ENCODE peak calls at places on chromosomes 4 and X, in four cellular contexts. One of them, this sample, is unnamed.

GRCh38 chrX:139200346-139200745 is 330.2 kb upstream of the F9 start:
- DNase-seq in GDM1: no peak
- DNase-seq in stomach: no peak
- DNase-seq in posterior vena cava: no peak
- DNase-seq in this sample: no peak

GRCh38 chr4:95289028-95289634 is 259.6 kb downstream of the UNC5C start:
- DNase-seq in stomach: no peak
- DNase-seq in GDM1: no peak
- DNase-seq in posterior vena cava: no peak
- DNase-seq in this sample: peak

GRCh38 chr4:91113130-91113706 is 986.0 kb downstream of the CCSER1 start:
- DNase-seq in stomach: no peak
- DNase-seq in posterior vena cava: no peak
- DNase-seq in GDM1: no peak
- DNase-seq in this sample: peak

GRCh38 chr4:118034061-118034785 is at the start of gene NDST3:
- DNase-seq in posterior vena cava: no peak
- DNase-seq in GDM1: peak
- DNase-seq in stomach: peak
- DNase-seq in this sample: peak

GRCh38 chr4:4541040-4541631 is 712 bp downstream of the STX18 start:
- DNase-seq in posterior vena cava: no peak
- DNase-seq in stomach: peak
- DNase-seq in GDM1: no peak
- DNase-seq in this sample: peak

GRCh38 chrX:100895365-100896075 is 21.4 kb upstream of the NOX1 start:
- DNase-seq in stomach: peak
- DNase-seq in posterior vena cava: no peak
- DNase-seq in GDM1: peak
- DNase-seq in this sample: peak

GRCh38 chrX:456925-457768 is 70.4 kb upstream of the PPP2R3B start:
- DNase-seq in GDM1: no peak
- DNase-seq in posterior vena cava: no peak
- DNase-seq in stomach: no peak
- DNase-seq in this sample: no peak

GRCh38 chrX:53073115-53073581 is 9.0 kb upstream of the TSPYL2 start:
- DNase-seq in stomach: no peak
- DNase-seq in GDM1: no peak
- DNase-seq in posterior vena cava: no peak
- DNase-seq in this sample: no peak

GRCh38 chr4:42655921-42656735 is 777 bp downstream of the ATP8A1 start:
- DNase-seq in posterior vena cava: peak
- DNase-seq in GDM1: peak
- DNase-seq in stomach: peak
- DNase-seq in this sample: no peak

GRCh38 chrX:63657821-63658220 is 127.2 kb downstream of the ARHGEF9 start:
- DNase-seq in GDM1: peak
- DNase-seq in posterior vena cava: peak
- DNase-seq in stomach: no peak
- DNase-seq in this sample: peak

GRCh38 chr4:18366762-18367358 is 345.3 kb upstream of the LCORL start:
- DNase-seq in posterior vena cava: no peak
- DNase-seq in GDM1: peak
- DNase-seq in stomach: no peak
- DNase-seq in this sample: peak

GRCh38 chrX:37753384-37753783 is 26.5 kb upstream of the CYBB start:
- DNase-seq in posterior vena cava: no peak
- DNase-seq in GDM1: no peak
- DNase-seq in stomach: no peak
- DNase-seq in this sample: no peak

GRCh38 chrX:7941390-7942042 is 14.3 kb upstream of the PNPLA4 start:
- DNase-seq in posterior vena cava: no peak
- DNase-seq in GDM1: no peak
- DNase-seq in stomach: no peak
- DNase-seq in this sample: peak

GRCh38 chrX:11478971-11479370 is 185.8 kb downstream of the AMELX start:
- DNase-seq in GDM1: no peak
- DNase-seq in stomach: no peak
- DNase-seq in posterior vena cava: no peak
- DNase-seq in this sample: peak

GRCh38 chrX:110003167-110004156 is 548 bp downstream of the TMEM164 start:
- DNase-seq in posterior vena cava: no peak
- DNase-seq in stomach: peak
- DNase-seq in GDM1: no peak
- DNase-seq in this sample: no peak

GRCh38 chrX:39704590-39704989 is 393.2 kb downstream of the BCOR start:
- DNase-seq in posterior vena cava: no peak
- DNase-seq in stomach: no peak
- DNase-seq in GDM1: no peak
- DNase-seq in this sample: no peak

GRCh38 chr4:100938698-100939097 is 408.6 kb downstream of the PPP3CA start:
- DNase-seq in stomach: no peak
- DNase-seq in posterior vena cava: no peak
- DNase-seq in GDM1: no peak
- DNase-seq in this sample: no peak

GRCh38 chrX:137926090-137926489 is 360.2 kb downstream of the ZIC3 start:
- DNase-seq in GDM1: no peak
- DNase-seq in stomach: no peak
- DNase-seq in posterior vena cava: no peak
- DNase-seq in this sample: no peak

GRCh38 chrX:152138388-152138784 is at the start of gene MAGEA10:
- DNase-seq in stomach: no peak
- DNase-seq in posterior vena cava: peak
- DNase-seq in GDM1: no peak
- DNase-seq in this sample: no peak

GRCh38 chrX:10749113-10749512 is 128.7 kb upstream of the MID1 start:
- DNase-seq in GDM1: no peak
- DNase-seq in posterior vena cava: no peak
- DNase-seq in stomach: no peak
- DNase-seq in this sample: peak

GRCh38 chrX:153879741-153880439 is 6.1 kb downstream of the L1CAM start:
- DNase-seq in GDM1: no peak
- DNase-seq in stomach: no peak
- DNase-seq in posterior vena cava: no peak
- DNase-seq in this sample: no peak

GRCh38 chrX:154986826-154987575 is 35.5 kb downstream of the F8 start:
- DNase-seq in GDM1: no peak
- DNase-seq in stomach: no peak
- DNase-seq in posterior vena cava: no peak
- DNase-seq in this sample: no peak

GRCh38 chr4:16794816-16795445 is 103.5 kb downstream of the LDB2 start:
- DNase-seq in stomach: peak
- DNase-seq in GDM1: no peak
- DNase-seq in posterior vena cava: no peak
- DNase-seq in this sample: peak

GRCh38 chr4:83010111-83010521 is 507 bp downstream of the LIN54 start:
- DNase-seq in posterior vena cava: no peak
- DNase-seq in stomach: no peak
- DNase-seq in GDM1: peak
- DNase-seq in this sample: peak

GRCh38 chr4:2049381-2049780 is 9.7 kb upstream of the NAT8L start:
- DNase-seq in posterior vena cava: peak
- DNase-seq in GDM1: no peak
- DNase-seq in stomach: no peak
- DNase-seq in this sample: no peak

GRCh38 chrX:110346681-110347080 is 12.0 kb upstream of the RTL9 start:
- DNase-seq in GDM1: no peak
- DNase-seq in stomach: peak
- DNase-seq in posterior vena cava: no peak
- DNase-seq in this sample: no peak

GRCh38 chr4:3768842-3769641 is 2.9 kb downstream of the ADRA2C start:
- DNase-seq in stomach: no peak
- DNase-seq in GDM1: no peak
- DNase-seq in posterior vena cava: no peak
- DNase-seq in this sample: no peak

GRCh38 chrX:36957425-36958328 is 50.5 kb upstream of the FAM47C start:
- DNase-seq in posterior vena cava: no peak
- DNase-seq in GDM1: no peak
- DNase-seq in stomach: peak
- DNase-seq in this sample: no peak

GRCh38 chr4:7485096-7485495 is 50.4 kb upstream of the PSAPL1 start:
- DNase-seq in GDM1: no peak
- DNase-seq in posterior vena cava: no peak
- DNase-seq in stomach: no peak
- DNase-seq in this sample: no peak

GRCh38 chrX:68146054-68146453 is 287.2 kb downstream of the OPHN1 start:
- DNase-seq in stomach: no peak
- DNase-seq in GDM1: peak
- DNase-seq in posterior vena cava: no peak
- DNase-seq in this sample: peak

GRCh38 chr4:10656988-10657387 is 27.6 kb downstream of the CLNK start:
- DNase-seq in posterior vena cava: no peak
- DNase-seq in stomach: no peak
- DNase-seq in GDM1: no peak
- DNase-seq in this sample: peak

GRCh38 chr4:150251752-150252190 is 173.5 kb downstream of the DCLK2 start:
- DNase-seq in posterior vena cava: no peak
- DNase-seq in GDM1: no peak
- DNase-seq in stomach: no peak
- DNase-seq in this sample: no peak

GRCh38 chr4:2932951-2933565 is 30.1 kb downstream of the NOP14 start:
- DNase-seq in posterior vena cava: peak
- DNase-seq in stomach: peak
- DNase-seq in GDM1: no peak
- DNase-seq in this sample: no peak

GRCh38 chrX:117898206-117898605 is 218.4 kb downstream of the KLHL13 start:
- DNase-seq in stomach: no peak
- DNase-seq in posterior vena cava: no peak
- DNase-seq in GDM1: no peak
- DNase-seq in this sample: no peak

GRCh38 chr4:946103-946450 is 13.8 kb downstream of the TMEM175 start:
- DNase-seq in stomach: no peak
- DNase-seq in posterior vena cava: peak
- DNase-seq in GDM1: no peak
- DNase-seq in this sample: no peak

GRCh38 chr4:104462647-104463046 is 32.0 kb downstream of the CXXC4 start:
- DNase-seq in posterior vena cava: no peak
- DNase-seq in stomach: no peak
- DNase-seq in GDM1: no peak
- DNase-seq in this sample: no peak

This sample was measured in IMR-90.